ENCODE peak calls at places on chromosomes 1 and 21, in six cellular contexts. P is thoracic aorta, N is heart left ventricle, W is stomach, Q is Peyer's patch, B is A673. Y is an unnamed sample. For H3K4me1 and H3K9me3, the result is how much of the 10 kb centered on the place peaks cover.

GRCh38 chr1:100253552-100253951 is 3.9 kb upstream of the DBT start:
- DNase-seq in P (no peak), N (no peak), W (no peak), Q (no peak), B (no peak), Y (no peak)

GRCh38 chr1:215476541-215476940 is 90.6 kb upstream of the KCTD3 start:
- DNase-seq in P (no peak), N (no peak), W (no peak), Q (no peak), B (no peak), Y (no peak)

GRCh38 chr21:44741921-44742320 is 30.5 kb upstream of the TSPEAR start:
- DNase-seq in P (no peak), N (no peak), W (no peak), Q (no peak), B (no peak), Y (no peak)

GRCh38 chr1:163320891-163321290 is 863 bp upstream of the NUF2 start:
- DNase-seq in P (no peak), N (no peak), W (no peak), Q (no peak), B (no peak), Y (no peak)

GRCh38 chr1:111747282-111747734 is 8.1 kb upstream of the INKA2 start:
- DNase-seq in P (no peak), N (no peak), W (peak), Q (no peak), B (peak), Y (peak)

GRCh38 chr1:182185822-182186756 is 124.6 kb upstream of the ZNF648 start:
- DNase-seq in P (no peak), N (no peak), W (no peak), Q (no peak), B (peak), Y (no peak)

GRCh38 chr1:198157847-198158765 is 1.3 kb downstream of the NEK7 start:
- DNase-seq in P (no peak), N (no peak), W (no peak), Q (peak), B (peak), Y (peak)

GRCh38 chr21:10627316-10627863 is 106.0 kb downstream of the TPTE start:
- DNase-seq in P (no peak), N (no peak), W (no peak), Q (no peak), B (no peak), Y (no peak)

GRCh38 chr1:46595127-46595526 is 8.9 kb downstream of the MKNK1 start:
- DNase-seq in P (no peak), N (peak), W (no peak), Q (no peak), B (no peak), Y (no peak)

GRCh38 chr1:47262787-47263413 is 30.9 kb upstream of the TAL1 start:
- DNase-seq in P (no peak), N (no peak), W (peak), Q (no peak), B (peak), Y (peak)

GRCh38 chr1:119686661-119687060 is 25.1 kb upstream of the PHGDH start:
- DNase-seq in P (no peak), N (no peak), W (no peak), Q (no peak), B (no peak), Y (no peak)

GRCh38 chr1:210132582-210132981 is 100.0 kb upstream of the SERTAD4 start:
- DNase-seq in P (no peak), N (no peak), W (no peak), Q (no peak), B (peak), Y (no peak)

GRCh38 chr21:31180256-31181088 is 142.2 kb upstream of the KRTAP19-8 start:
- DNase-seq in P (no peak), N (no peak), W (no peak), Q (no peak), B (peak), Y (peak)

GRCh38 chr1:40120128-40120527 is 23.1 kb upstream of the PPT1 start:
- DNase-seq in P (no peak), N (no peak), W (no peak), Q (no peak), B (no peak), Y (no peak)

GRCh38 chr1:119286587-119287181 is 81.9 kb upstream of the HAO2 start:
- DNase-seq in P (no peak), N (no peak), W (no peak), Q (no peak), B (peak), Y (peak)

GRCh38 chr1:77228836-77229235 is 9.6 kb upstream of the PIGK start:
- DNase-seq in P (no peak), N (no peak), W (no peak), Q (no peak), B (no peak), Y (no peak)

GRCh38 chr1:56451491-56451890 is 127.9 kb downstream of the PLPP3 start:
- DNase-seq in P (no peak), N (no peak), W (peak), Q (peak), B (no peak), Y (no peak)

GRCh38 chr1:182603646-182604127 is 502 bp downstream of the RGS16 start:
- DNase-seq in P (no peak), N (no peak), W (no peak), Q (no peak), B (no peak), Y (no peak)

GRCh38 chr21:38802050-38803026 is 3.4 kb upstream of the ETS2 start:
- DNase-seq in P (no peak), N (no peak), W (no peak), Q (peak), B (no peak), Y (no peak)

GRCh38 chr1:103309761-103310160 is 201.4 kb upstream of the COL11A1 start:
- DNase-seq in P (no peak), N (no peak), W (no peak), Q (no peak), B (no peak), Y (no peak)

GRCh38 chr1:6456800-6457466 is 9.0 kb downstream of the TNFRSF25 start:
- DNase-seq in P (no peak), N (no peak), W (no peak), Q (no peak), B (no peak), Y (no peak)

GRCh38 chr1:239250353-239251035 is 135.9 kb upstream of the CHRM3 start:
- DNase-seq in P (no peak), N (no peak), W (peak), Q (no peak), B (no peak), Y (no peak)

GRCh38 chr1:26602378-26602959 is 72.9 kb downstream of the RPS6KA1 start:
- DNase-seq in P (no peak), N (no peak), W (no peak), Q (no peak), B (peak), Y (peak)

GRCh38 chr1:185480545-185480944 is 163.5 kb upstream of the IVNS1ABP start:
- DNase-seq in P (no peak), N (no peak), W (no peak), Q (no peak), B (no peak), Y (no peak)

GRCh38 chr1:199335496-199335895 is 692.0 kb upstream of the NR5A2 start:
- DNase-seq in P (no peak), N (no peak), W (no peak), Q (no peak), B (no peak), Y (no peak)

GRCh38 chr1:19476440-19477190 is 8.7 kb downstream of the CAPZB start:
- DNase-seq in P (no peak), N (no peak), W (no peak), Q (no peak), B (no peak), Y (no peak)

GRCh38 chr1:206521694-206522402 is 14.5 kb downstream of the RASSF5 start:
- DNase-seq in P (no peak), N (no peak), W (no peak), Q (no peak), B (no peak), Y (no peak)

GRCh38 chr1:95116666-95117206 is 419 bp upstream of the TLCD4 start:
- DNase-seq in P (peak), N (peak), W (peak), Q (no peak), B (peak), Y (peak)

GRCh38 chr1:94962745-94963265 is 35.9 kb upstream of the CNN3 start:
- DNase-seq in P (no peak), N (no peak), W (peak), Q (peak), B (no peak), Y (no peak)

GRCh38 chr1:74412244-74412643 is 100.2 kb downstream of the LRRC53 start:
- DNase-seq in P (no peak), N (no peak), W (no peak), Q (no peak), B (no peak), Y (no peak)

GRCh38 chr1:30041741-30042437 is 681.5 kb downstream of the MATN1 start:
- DNase-seq in P (no peak), N (no peak), W (no peak), Q (no peak), B (no peak), Y (no peak)

GRCh38 chr1:115184260-115184950 is 95.1 kb upstream of the TSPAN2 start:
- DNase-seq in P (no peak), N (no peak), W (no peak), Q (no peak), B (no peak), Y (no peak)

GRCh38 chr1:164673584-164674214 is 114.7 kb downstream of the PBX1 start:
- DNase-seq in P (no peak), N (no peak), W (no peak), Q (no peak), B (peak), Y (peak)

GRCh38 chr1:2322593-2323295 is 68.6 kb downstream of the MORN1 start:
- DNase-seq in P (no peak), N (no peak), W (no peak), Q (no peak), B (no peak), Y (no peak)

GRCh38 chr1:17538428-17539130 is 919 bp upstream of the ARHGEF10L start:
- DNase-seq in P (peak), N (no peak), W (no peak), Q (no peak), B (peak), Y (peak)

GRCh38 chr1:169941982-169942830 is 48.5 kb upstream of the SCYL3 start:
- DNase-seq in P (no peak), N (no peak), W (no peak), Q (no peak), B (no peak), Y (no peak)

GRCh38 chr1:15961492-15961891 is 14.4 kb downstream of the ZBTB17 start:
- DNase-seq in P (no peak), N (no peak), W (no peak), Q (no peak), B (no peak), Y (no peak)
- H3K4me1 ChIP-seq in P (half or more), N (under half), W (under half), Q (under half), B (under half), Y (under half)

GRCh38 chr1:152164542-152165136 is 5.6 kb upstream of the RPTN start:
- DNase-seq in P (no peak), N (no peak), W (peak), Q (no peak), B (no peak), Y (no peak)

GRCh38 chr1:152162826-152163463 is 3.9 kb upstream of the RPTN start:
- DNase-seq in P (no peak), N (no peak), W (no peak), Q (no peak), B (no peak), Y (no peak)

GRCh38 chr1:152153996-152154395 is 5.0 kb downstream of the RPTN start:
- DNase-seq in P (no peak), N (no peak), W (no peak), Q (no peak), B (no peak), Y (no peak)

GRCh38 chr1:152160553-152160952 is 1.5 kb upstream of the RPTN start:
- DNase-seq in P (no peak), N (no peak), W (no peak), Q (no peak), B (no peak), Y (no peak)

GRCh38 chr1:152159144-152159543 is at the start of gene RPTN:
- DNase-seq in P (no peak), N (no peak), W (peak), Q (no peak), B (no peak), Y (no peak)
- H3K9me3 ChIP-seq in P (under half), N (under half), W (under half), Q (under half), B (under half), Y (under half)

DNA sequence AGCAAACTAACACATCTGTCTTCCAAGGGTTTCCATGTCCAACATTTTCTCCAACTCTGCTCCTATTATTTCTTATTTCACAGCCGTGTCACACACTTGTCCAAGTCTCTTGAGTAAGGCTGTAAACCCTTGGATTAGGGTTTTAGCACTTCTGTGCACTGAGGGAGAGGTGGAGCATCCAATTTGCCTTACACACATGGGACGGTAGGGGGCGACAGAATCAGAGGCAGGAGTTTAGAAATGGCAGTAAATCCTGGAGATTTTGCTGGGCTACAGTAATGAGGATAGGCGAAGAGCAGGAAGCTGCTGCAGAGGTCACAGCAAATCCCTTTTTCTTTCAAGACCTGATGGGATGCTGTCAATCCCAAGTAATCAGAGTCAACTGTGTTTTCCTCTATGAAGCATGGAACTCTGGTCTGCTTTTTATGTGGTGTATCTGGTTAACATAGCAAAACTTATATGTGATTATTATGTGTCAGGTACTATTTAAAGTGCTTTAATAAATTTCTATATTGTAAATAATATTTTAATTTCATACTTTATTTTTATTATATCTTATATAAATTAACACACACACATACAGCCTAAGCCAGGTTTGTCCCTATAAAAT is 15.4 kb upstream of the LCE5A start:
- DNase-seq in P (no peak), N (no peak), W (no peak), Q (no peak), B (peak), Y (peak)
- TF ChIP-seq CTCF in P (no peak), N (peak), W (no peak), Q (no peak), B (peak), Y (peak)

GRCh38 chr1:24384251-24385090 is 29.1 kb downstream of the STPG1 start:
- DNase-seq in P (no peak), N (no peak), W (peak), Q (no peak), B (no peak), Y (no peak)
- H3K4me1 ChIP-seq in P (under half), N (under half), W (under half), Q (under half), B (under half), Y (under half)

DNA sequence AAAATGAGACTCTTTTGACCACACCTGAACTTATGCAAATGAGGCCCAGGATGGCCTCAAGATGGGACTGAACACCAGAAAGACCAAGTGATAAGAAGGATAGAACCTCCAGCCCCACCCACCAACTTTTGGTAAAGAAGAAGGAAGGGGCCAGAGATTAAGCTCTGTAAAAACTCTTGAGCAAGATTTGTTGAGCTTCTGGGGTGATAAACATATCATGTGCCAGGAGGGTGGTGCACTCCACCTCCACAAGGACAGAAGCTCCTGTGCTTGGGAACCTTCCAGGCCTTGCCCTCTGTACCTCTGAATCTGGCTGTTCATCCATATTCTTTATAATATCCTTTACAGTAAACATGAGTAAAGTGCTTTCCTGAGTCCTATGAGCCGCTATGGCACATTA is 5.3 kb downstream of the RSPH1 start:
- DNase-seq in P (no peak), N (no peak), W (no peak), Q (peak), B (no peak), Y (no peak)
- H3K9me3 ChIP-seq in P (under half), N (under half), W (under half), Q (under half), B (under half), Y (under half)